ENCODE peak calls at places on chromosomes 3 and 15, in eight cellular contexts. D, M, T, K, L, Y, J and E are unnamed samples.

GRCh38 chr3:196966526-196967401 is 1.9 kb downstream of the PIGZ start:
- DNase-seq in D (no peak), M (no peak), T (no peak), K (no peak), L (no peak), Y (no peak), J (no peak), E (no peak)

GRCh38 chr3:146125946-146126345 is 35.0 kb downstream of the PLOD2 start:
- DNase-seq in D (peak), M (no peak), T (no peak), K (no peak), L (peak), Y (peak), J (no peak), E (peak)

GRCh38 chr15:80587816-80588456 is 107.2 kb upstream of the ABHD17C start:
- DNase-seq in D (peak), M (no peak), T (no peak), K (no peak), L (peak), Y (no peak), J (no peak), E (peak)

GRCh38 chr3:140456974-140457373 is 220.9 kb upstream of the TRIM42 start:
- DNase-seq in D (no peak), M (no peak), T (no peak), K (no peak), L (no peak), Y (no peak), J (no peak), E (no peak)

GRCh38 chr3:120561251-120562045 is 34.7 kb upstream of the NDUFB4 start:
- DNase-seq in D (peak), M (peak), T (peak), K (peak), L (peak), Y (no peak), J (peak), E (peak)

GRCh38 chr15:69039516-69040225 is 25.2 kb downstream of the NOX5 start:
- DNase-seq in D (no peak), M (no peak), T (no peak), K (no peak), L (no peak), Y (no peak), J (no peak), E (no peak)

GRCh38 chr15:97995881-97996603 is 35.5 kb downstream of the ARRDC4 start:
- DNase-seq in D (peak), M (no peak), T (no peak), K (no peak), L (peak), Y (no peak), J (no peak), E (no peak)

GRCh38 chr3:23489338-23490158 is 286.4 kb downstream of the UBE2E2 start:
- DNase-seq in D (peak), M (no peak), T (no peak), K (no peak), L (peak), Y (no peak), J (no peak), E (peak)

GRCh38 chr3:111538111-111538510 is 3.9 kb upstream of the CD96 start:
- DNase-seq in D (no peak), M (no peak), T (no peak), K (no peak), L (peak), Y (no peak), J (no peak), E (no peak)

GRCh38 chr3:64220161-64220560 is 5.1 kb downstream of the PRICKLE2 start:
- DNase-seq in D (peak), M (peak), T (no peak), K (no peak), L (peak), Y (peak), J (no peak), E (peak)

GRCh38 chr3:111761309-111761795 is 97.7 kb upstream of the PHLDB2 start:
- DNase-seq in D (peak), M (no peak), T (no peak), K (no peak), L (peak), Y (no peak), J (peak), E (peak)

GRCh38 chr3:17678116-17678741 is 64.2 kb downstream of the TBC1D5 start:
- DNase-seq in D (peak), M (no peak), T (no peak), K (no peak), L (peak), Y (peak), J (no peak), E (peak)

GRCh38 chr3:196641278-196642058 is 2.0 kb downstream of the NRROS start:
- DNase-seq in D (no peak), M (no peak), T (no peak), K (peak), L (no peak), Y (no peak), J (no peak), E (no peak)

GRCh38 chr3:119588112-119588511 is 8.8 kb downstream of the ADPRH start:
- DNase-seq in D (no peak), M (no peak), T (no peak), K (no peak), L (peak), Y (no peak), J (no peak), E (no peak)

GRCh38 chr15:59739557-59740186 is 50.6 kb upstream of the BNIP2 start:
- DNase-seq in D (no peak), M (no peak), T (no peak), K (no peak), L (no peak), Y (no peak), J (no peak), E (no peak)

GRCh38 chr3:32815812-32816438 is 1.9 kb upstream of the TRIM71 start:
- DNase-seq in D (no peak), M (no peak), T (no peak), K (no peak), L (no peak), Y (no peak), J (no peak), E (no peak)

GRCh38 chr3:10524270-10524669 is 18.9 kb upstream of the ATP2B2 start:
- DNase-seq in D (no peak), M (no peak), T (no peak), K (no peak), L (no peak), Y (no peak), J (no peak), E (no peak)

GRCh38 chr3:112604536-112604935 is 36.4 kb downstream of the CCDC80 start:
- DNase-seq in D (peak), M (no peak), T (no peak), K (no peak), L (peak), Y (peak), J (no peak), E (peak)

GRCh38 chr3:9204253-9205005 is 45.0 kb downstream of the SRGAP3 start:
- DNase-seq in D (no peak), M (no peak), T (no peak), K (no peak), L (no peak), Y (no peak), J (no peak), E (no peak)

GRCh38 chr3:58386966-58387365 is 46.7 kb downstream of the PDHB start:
- DNase-seq in D (peak), M (no peak), T (no peak), K (no peak), L (peak), Y (no peak), J (no peak), E (peak)